ENCODE peak calls at places on chromosomes 7 and 10, in five cellular contexts. M is spleen, K is breast epithelium, X is tibial nerve, I is gastrocnemius medialis. Y is an unnamed sample.

GRCh38 chr7:11831727-11832495 is at the start of gene THSD7A:
- DNase-seq in M (peak; percentile 84), X (no peak), K (no peak), I (peak; percentile 2), Y (no peak)

GRCh38 chr10:86334515-86335085 is 32.0 kb downstream of the GRID1 start:
- DNase-seq in M (peak; percentile 51), I (no peak), K (no peak), X (no peak), Y (peak; percentile 14)

GRCh38 chr7:129499915-129500463 is 2.3 kb upstream of the SMKR1 start:
- DNase-seq in M (no peak), I (no peak), K (no peak), X (no peak), Y (no peak)

GRCh38 chr7:27459729-27460048 is 203.0 kb downstream of the HIBADH start:
- DNase-seq in I (no peak), M (no peak), K (no peak), X (no peak), Y (no peak)

GRCh38 chr7:140229591-140230516 is 53.1 kb upstream of the KDM7A start:
- DNase-seq in I (no peak), K (no peak), M (peak; percentile 93), X (no peak), Y (no peak)

GRCh38 chr7:81301815-81302214 is 383.0 kb upstream of the SEMA3C start:
- DNase-seq in X (no peak), M (no peak), I (no peak), K (no peak), Y (no peak)

GRCh38 chr7:123916240-123916724 is 8.8 kb upstream of the SPAM1 start:
- DNase-seq in M (no peak), X (no peak), I (no peak), K (no peak), Y (no peak)

GRCh38 chr10:114691442-114691941 is 33.4 kb upstream of the ABLIM1 start:
- DNase-seq in X (no peak), I (no peak), M (no peak), K (no peak), Y (no peak)

GRCh38 chr10:132712698-132713232 is 73.2 kb downstream of the NKX6-2 start:
- DNase-seq in X (no peak), M (peak; percentile 37), K (no peak), I (no peak), Y (no peak)

GRCh38 chr7:46512901-46513431 is 591.9 kb upstream of the IGFBP3 start:
- DNase-seq in M (no peak), I (no peak), K (no peak), X (no peak), Y (no peak)

GRCh38 chr7:105365541-105366534 is 22.9 kb downstream of the SRPK2 start:
- DNase-seq in K (no peak), M (no peak), X (no peak), I (no peak), Y (no peak)

GRCh38 chr7:41114691-41115090 is 588.2 kb downstream of the INHBA start:
- DNase-seq in I (no peak), K (no peak), M (no peak), X (no peak), Y (no peak)

GRCh38 chr10:101287922-101288638 is 58.8 kb upstream of the LBX1 start:
- DNase-seq in K (no peak), I (no peak), X (no peak), M (no peak), Y (no peak)

GRCh38 chr7:90552521-90552920 is 43.6 kb upstream of the CDK14 start:
- DNase-seq in K (no peak), I (no peak), X (no peak), M (no peak), Y (no peak)

GRCh38 chr7:15507708-15508107 is 54.1 kb downstream of the AGMO start:
- DNase-seq in I (no peak), K (no peak), X (no peak), M (no peak), Y (no peak)

GRCh38 chr10:110803830-110804338 is 67.8 kb upstream of the PDCD4 start:
- DNase-seq in X (no peak), K (peak; percentile 41), I (no peak), M (peak; percentile 79), Y (no peak)

GRCh38 chr7:121039994-121040393 is 51.5 kb downstream of the CPED1 start:
- DNase-seq in K (no peak), X (no peak), M (no peak), I (no peak), Y (no peak)

GRCh38 chr7:43220250-43220649 is 107.8 kb downstream of the HECW1 start:
- DNase-seq in K (no peak), M (no peak), I (no peak), X (no peak), Y (no peak)

GRCh38 chr7:139771001-139771956 is 6.5 kb downstream of the HIPK2 start:
- DNase-seq in X (no peak), M (no peak), K (no peak), I (no peak), Y (peak; percentile 82)

GRCh38 chr10:120429395-120429794 is 27.6 kb upstream of the PLPP4 start:
- DNase-seq in K (no peak), I (no peak), M (no peak), X (no peak), Y (no peak)

GRCh38 chr10:94115725-94116124 is 122.0 kb downstream of the PLCE1 start:
- DNase-seq in K (no peak), I (no peak), M (no peak), X (no peak), Y (peak; percentile 93)

GRCh38 chr10:112779025-112779765 is 170.9 kb upstream of the TCF7L2 start:
- DNase-seq in M (no peak), K (no peak), I (no peak), X (no peak), Y (no peak)

GRCh38 chr10:6202684-6203330 is at the start of gene PFKFB3:
- DNase-seq in M (peak; percentile 98), I (peak; percentile 94), K (peak; percentile 93), X (peak; percentile 90), Y (peak; percentile 79)

GRCh38 chr7:22811746-22812280 is 10.8 kb downstream of the TOMM7 start:
- DNase-seq in X (no peak), M (no peak), K (no peak), I (no peak), Y (no peak)

GRCh38 chr7:155495440-155496248 is 37.7 kb downstream of the EN2 start:
- DNase-seq in X (no peak), M (no peak), K (no peak), I (no peak), Y (no peak)

GRCh38 chr10:13977861-13978843 is 352.6 kb downstream of the FRMD4A start:
- DNase-seq in M (no peak), K (no peak), I (no peak), X (no peak), Y (no peak)

GRCh38 chr7:55073051-55073511 is 54.3 kb downstream of the EGFR start:
- DNase-seq in K (no peak), M (no peak), X (no peak), I (no peak), Y (no peak)

GRCh38 chr7:10122573-10123100 is 851.0 kb upstream of the PHF14 start:
- DNase-seq in X (no peak), I (no peak), K (no peak), M (no peak), Y (no peak)
- H3K27ac ChIP-seq in X (no peak overlapping the region), I (no peak overlapping the region), K (no peak overlapping the region), M (no peak overlapping the region), Y (no peak overlapping the region)

DNA sequence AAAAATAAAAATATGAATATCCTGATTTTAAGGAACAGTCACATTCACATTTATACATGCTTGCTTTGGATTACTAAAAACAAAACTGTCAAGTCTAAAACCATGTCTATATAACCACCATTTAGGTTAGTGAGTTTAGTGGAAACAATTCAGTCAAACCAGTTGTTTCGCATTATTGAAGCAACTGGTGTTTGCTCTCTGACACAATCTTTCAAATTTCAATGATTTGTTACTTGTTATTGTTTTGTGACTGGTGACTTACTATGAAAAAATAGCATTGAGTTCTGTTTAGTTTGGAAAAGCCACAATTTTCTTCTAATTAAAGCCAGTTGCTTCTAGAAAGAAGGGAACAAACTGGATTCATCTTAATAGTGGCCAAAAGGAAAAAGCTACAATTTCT is 30.5 kb downstream of the LAMB4 start:
- DNase-seq in X (no peak), M (no peak), I (no peak), K (no peak), Y (no peak)
- H3K27ac ChIP-seq in X (no peak overlapping the region), M (no peak overlapping the region), I (no peak overlapping the region), K (peak overlapping the region; percentile 39), Y (no peak overlapping the region)

GRCh38 chr7:945556-946255 is 8.8 kb downstream of the ADAP1 start:
- DNase-seq in M (peak; percentile 74), K (peak; percentile 95), I (no peak), X (no peak), Y (peak; percentile 84)
- H3K27ac ChIP-seq in M (no peak overlapping the region), K (peak overlapping the region; percentile 95), I (no peak overlapping the region), X (peak overlapping the region; percentile 82), Y (peak overlapping the region; percentile 98)

DNA sequence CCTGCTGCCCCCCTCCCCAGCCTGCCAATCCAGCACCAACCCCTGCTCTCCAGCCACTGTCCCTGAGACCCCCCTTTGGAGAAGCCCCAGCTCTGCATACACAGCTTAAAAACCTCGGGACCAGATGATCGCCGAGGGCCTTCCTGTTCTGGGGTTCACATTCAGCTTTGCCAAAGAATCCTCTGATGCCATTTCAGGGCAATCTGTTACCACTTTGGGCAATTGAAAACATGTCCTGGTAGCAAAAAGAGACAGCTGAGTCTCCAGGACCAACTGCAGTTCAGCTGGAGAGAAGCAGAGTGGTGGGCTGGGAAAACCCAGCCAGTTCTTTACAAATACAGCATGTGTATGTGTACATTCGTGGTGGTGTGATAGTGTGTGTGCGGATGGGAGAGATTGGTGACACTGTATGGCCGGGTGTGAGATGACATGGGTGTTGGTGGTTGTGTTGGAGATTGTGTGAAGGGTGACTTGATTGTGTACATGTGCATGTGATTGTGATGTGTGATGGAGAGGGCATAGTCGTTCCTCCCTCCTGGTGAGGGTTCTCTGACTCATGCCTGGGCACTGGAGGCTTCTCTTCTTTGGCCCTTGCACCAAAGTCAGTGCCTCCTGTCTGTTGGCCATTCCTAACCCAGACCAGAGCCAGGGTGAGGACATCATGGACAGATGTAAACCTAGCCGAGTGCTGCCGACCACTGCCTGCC is 48.5 kb upstream of the AQP1 start:
- DNase-seq in K (no peak), M (no peak), I (no peak), X (no peak), Y (no peak)
- H3K27ac ChIP-seq in K (peak overlapping the region; percentile 84), M (no peak overlapping the region), I (peak overlapping the region; percentile 36), X (no peak overlapping the region), Y (no peak overlapping the region)

GRCh38 chr10:2979267-2979660 is 88.1 kb upstream of the PFKP start:
- DNase-seq in K (no peak), M (no peak), X (peak; percentile 13), I (no peak), Y (no peak)
- H3K27ac ChIP-seq in K (no peak overlapping the region), M (no peak overlapping the region), X (no peak overlapping the region), I (no peak overlapping the region), Y (no peak overlapping the region)

GRCh38 chr7:30804078-30804661 is 33.0 kb downstream of the MINDY4 start:
- DNase-seq in X (no peak), M (no peak), I (no peak), K (no peak), Y (peak; percentile 43)

GRCh38 chr7:30802812-30803211 is 31.6 kb downstream of the MINDY4 start:
- DNase-seq in X (no peak), I (no peak), K (no peak), M (no peak), Y (no peak)

GRCh38 chr7:30805931-30806330 is 34.7 kb downstream of the MINDY4 start:
- DNase-seq in I (no peak), M (no peak), X (no peak), K (no peak), Y (no peak)

GRCh38 chr7:30800785-30801252 is 29.6 kb downstream of the MINDY4 start:
- DNase-seq in I (peak; percentile 42), X (no peak), M (no peak), K (peak; percentile 60), Y (peak; percentile 14)

GRCh38 chr7:30805081-30805691 is 34.0 kb downstream of the MINDY4 start:
- DNase-seq in I (no peak), X (no peak), K (no peak), M (no peak), Y (no peak)
- H3K27ac ChIP-seq in I (no peak overlapping the region), X (no peak overlapping the region), K (peak overlapping the region; percentile 61), M (no peak overlapping the region), Y (no peak overlapping the region)

Y was measured in epithelial cell of prostate.